ENCODE peak calls at places on chromosomes 4 and X, in five cellular contexts. S, V, E, B and J are unnamed samples. For H3K4me1, the result is how much of the 10 kb centered on the place peaks cover.

GRCh38 chrX:56554870-56555269 is 8.6 kb upstream of the UBQLN2 start:
- DNase-seq in S (no peak), V (no peak), E (no peak), B (no peak), J (no peak)

GRCh38 chr4:64781737-64782326 is 372.6 kb upstream of the TECRL start:
- DNase-seq in S (no peak), V (no peak), E (no peak), B (peak), J (no peak)

GRCh38 chrX:356385-357034 is 30.2 kb downstream of the PPP2R3B start:
- DNase-seq in S (no peak), V (peak), E (no peak), B (no peak), J (no peak)

GRCh38 chr4:99714179-99714578 is 56.6 kb upstream of the C4orf54 start:
- DNase-seq in S (no peak), V (no peak), E (no peak), B (no peak), J (no peak)

GRCh38 chr4:169359961-169360360 is 89.2 kb upstream of the SH3RF1 start:
- DNase-seq in S (no peak), V (no peak), E (no peak), B (no peak), J (no peak)

GRCh38 chrX:154317391-154318000 is 21.9 kb downstream of the TKTL1 start:
- DNase-seq in S (no peak), V (no peak), E (no peak), B (no peak), J (no peak)

GRCh38 chr4:76302856-76303438 is 3.6 kb upstream of the STBD1 start:
- DNase-seq in S (no peak), V (no peak), E (no peak), B (no peak), J (no peak)

GRCh38 chrX:18574591-18574990 is 97.3 kb downstream of the RS1 start:
- DNase-seq in S (no peak), V (peak), E (no peak), B (no peak), J (peak)

GRCh38 chr4:30950737-30951136 is 230.6 kb downstream of the PCDH7 start:
- DNase-seq in S (no peak), V (no peak), E (peak), B (no peak), J (no peak)

DNA sequence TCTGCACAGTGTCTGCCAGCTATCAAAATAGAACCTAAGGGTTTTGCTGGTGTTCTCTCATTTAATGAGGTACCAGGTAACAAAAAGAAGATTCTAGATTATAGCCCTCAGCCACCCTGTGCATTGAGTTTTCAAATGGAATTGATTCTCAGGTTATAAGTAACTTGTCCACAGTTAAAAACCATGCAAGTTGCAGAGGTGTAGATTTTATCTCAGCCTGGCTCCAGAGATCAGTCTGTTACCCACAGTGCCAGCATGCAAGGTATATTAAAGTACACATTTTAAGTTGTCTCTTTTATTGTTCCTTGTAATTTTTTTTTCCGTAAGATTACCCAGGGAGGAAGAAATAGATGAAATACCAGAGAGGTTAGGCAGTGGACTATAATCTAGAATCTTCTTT is 59.7 kb downstream of the RAPGEF2 start:
- DNase-seq in S (no peak), V (no peak), E (no peak), B (no peak), J (no peak)
- H3K4me1 ChIP-seq in S (under half), V (under half), E (under half), B (under half), J (half or more)

GRCh38 chrX:134603806-134604700 is 54.2 kb downstream of the PLAC1 start:
- DNase-seq in S (no peak), V (no peak), E (peak), B (no peak), J (no peak)

GRCh38 chrX:134604701-134605271 is 53.5 kb downstream of the PLAC1 start:
- DNase-seq in S (no peak), V (no peak), E (peak), B (no peak), J (peak)

GRCh38 chrX:134600714-134601113 is 57.6 kb downstream of the PLAC1 start:
- DNase-seq in S (no peak), V (no peak), E (peak), B (no peak), J (no peak)

GRCh38 chrX:134601240-134601639 is 57.0 kb downstream of the PLAC1 start:
- DNase-seq in S (no peak), V (no peak), E (no peak), B (no peak), J (no peak)

GRCh38 chrX:134602410-134602809 is 55.9 kb downstream of the PLAC1 start:
- DNase-seq in S (no peak), V (no peak), E (no peak), B (no peak), J (no peak)
- H3K4me3 ChIP-seq in S (no peak), V (no peak), E (no peak), B (no peak), J (no peak)

GRCh38 chrX:40092808-40093435 is 4.8 kb downstream of the BCOR start:
- DNase-seq in S (no peak), V (no peak), E (no peak), B (no peak), J (no peak)

GRCh38 chrX:40093586-40093985 is 4.2 kb downstream of the BCOR start:
- DNase-seq in S (no peak), V (no peak), E (no peak), B (no peak), J (no peak)

GRCh38 chrX:40090050-40090804 is 7.5 kb downstream of the BCOR start:
- DNase-seq in S (no peak), V (peak), E (no peak), B (peak), J (peak)

GRCh38 chrX:40090961-40091360 is 6.8 kb downstream of the BCOR start:
- DNase-seq in S (no peak), V (no peak), E (no peak), B (no peak), J (no peak)

GRCh38 chrX:40091691-40092421 is 5.9 kb downstream of the BCOR start:
- DNase-seq in S (no peak), V (no peak), E (no peak), B (no peak), J (no peak)
- H3K4me1 ChIP-seq in S (under half), V (under half), E (half or more), B (half or more), J (under half)

DNA sequence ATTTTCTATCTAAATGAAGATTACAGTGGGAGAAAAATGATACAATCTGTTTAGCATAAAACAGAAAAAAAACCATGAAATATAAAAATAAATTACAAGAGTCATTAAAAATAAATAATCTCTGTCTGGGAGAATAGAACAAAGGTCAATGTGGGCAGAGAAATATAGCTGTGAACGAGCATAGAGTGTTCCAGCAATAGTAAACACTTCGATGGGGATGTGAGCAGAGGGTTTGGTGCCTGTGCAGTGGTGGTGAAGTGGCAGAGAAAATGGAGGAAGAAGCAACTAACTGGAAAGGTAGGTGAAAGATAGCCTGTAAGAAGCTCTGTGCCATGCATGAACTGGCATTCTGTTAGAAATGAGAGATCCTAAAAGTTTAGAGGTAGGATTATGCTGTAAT is 64.9 kb downstream of the ANKRD50 start:
- DNase-seq in S (no peak), V (no peak), E (no peak), B (no peak), J (no peak)
- H3K4me3 ChIP-seq in S (no peak), V (no peak), E (no peak), B (no peak), J (no peak)

GRCh38 chr4:6227412-6228157 is 27.2 kb upstream of the JAKMIP1 start:
- DNase-seq in S (no peak), V (no peak), E (no peak), B (no peak), J (no peak)
- H3K4me1 ChIP-seq in S (under half), V (under half), E (under half), B (under half), J (under half)